ENCODE peak calls at places on chromosomes 5 and 9, in seven cellular contexts. F is neuronal stem cell, A is SK-N-DZ, C is cardiac fibroblast, G is NCI-H82, V is spleen, W is GM13976. M is an unnamed sample.

GRCh38 chr5:141883184-141883947 is 5.2 kb upstream of the PCDH1 start:
- DNase-seq in F (peak; percentile 73), A (peak; percentile 57), W (peak; percentile 29), V (no peak), G (no peak), C (peak; percentile 43), M (no peak)

GRCh38 chr5:131628990-131629389 is 6.0 kb downstream of the RAPGEF6 start:
- DNase-seq in W (no peak), G (peak; percentile 40), F (no peak), C (no peak), V (no peak), A (no peak), M (no peak)

GRCh38 chr5:53877243-53877642 is 316.8 kb downstream of the NDUFS4 start:
- DNase-seq in A (no peak), V (no peak), C (peak; percentile 40), G (peak; percentile 3), F (no peak), W (no peak), M (no peak)

GRCh38 chr9:7055201-7055903 is 297.6 kb downstream of the KDM4C start:
- DNase-seq in W (no peak), A (no peak), C (no peak), G (no peak), F (no peak), V (no peak), M (no peak)

GRCh38 chr5:177605078-177605477 is 5.1 kb downstream of the B4GALT7 start:
- DNase-seq in W (no peak), C (no peak), G (no peak), F (no peak), V (no peak), A (no peak), M (no peak)

GRCh38 chr5:120122711-120123110 is 341.4 kb upstream of the PRR16 start:
- DNase-seq in G (no peak), W (no peak), A (no peak), V (no peak), C (no peak), F (no peak), M (no peak)

GRCh38 chr5:181173420-181174342 is 26.3 kb downstream of the OR2V2 start:
- DNase-seq in F (no peak), V (no peak), C (no peak), A (peak; percentile 42), G (no peak), W (no peak), M (peak; percentile 61)

GRCh38 chr9:134690301-134690751 is 48.7 kb downstream of the COL5A1 start:
- DNase-seq in C (no peak), V (no peak), G (no peak), W (no peak), F (no peak), A (no peak), M (no peak)

GRCh38 chr5:157233515-157233914 is 32.4 kb upstream of the CYFIP2 start:
- DNase-seq in A (no peak), W (no peak), G (no peak), F (no peak), V (no peak), C (no peak), M (no peak)

GRCh38 chr5:82425591-82425990 is 147.4 kb upstream of the RPS23 start:
- DNase-seq in V (no peak), W (no peak), C (peak; percentile 46), A (no peak), F (no peak), G (no peak), M (no peak)

GRCh38 chr5:119036101-119036762 is 34.7 kb upstream of the DMXL1 start:
- DNase-seq in G (no peak), C (peak; percentile 39), W (no peak), V (no peak), F (no peak), A (no peak), M (no peak)

GRCh38 chr9:125260564-125260963 is 1.1 kb upstream of the GAPVD1 start:
- DNase-seq in F (no peak), A (no peak), V (no peak), W (no peak), C (no peak), G (peak; percentile 8), M (no peak)

GRCh38 chr5:74294231-74294705 is 346.3 kb downstream of the ENC1 start:
- DNase-seq in G (no peak), W (peak; percentile 7), A (no peak), F (no peak), C (no peak), V (no peak), M (peak; percentile 74)

GRCh38 chr9:93183663-93184438 is at the start of gene WNK2:
- DNase-seq in C (peak; percentile 9), F (peak; percentile 50), A (no peak), G (peak; percentile 60), V (no peak), W (peak; percentile 78), M (peak; percentile 33)

GRCh38 chr5:76547242-76547890 is 75.8 kb downstream of the F2RL2 start:
- DNase-seq in G (no peak), W (peak; percentile 47), C (no peak), A (no peak), V (no peak), F (no peak), M (peak; percentile 33)

GRCh38 chr5:115321309-115321708 is 24.9 kb upstream of the CCDC112 start:
- DNase-seq in W (no peak), V (no peak), G (no peak), F (no peak), C (no peak), A (no peak), M (no peak)

GRCh38 chr5:95797301-95797700 is 25.2 kb downstream of the GLRX start:
- DNase-seq in A (no peak), F (no peak), G (no peak), W (no peak), V (no peak), C (no peak), M (no peak)

GRCh38 chr5:33801292-33801691 is 90.5 kb downstream of the ADAMTS12 start:
- DNase-seq in V (no peak), G (no peak), F (no peak), C (no peak), W (peak; percentile 21), A (no peak), M (no peak)

GRCh38 chr5:10838038-10838437 is 77.0 kb upstream of the DAP start:
- DNase-seq in W (no peak), A (no peak), V (no peak), G (no peak), F (no peak), C (no peak), M (no peak)

GRCh38 chr9:77841739-77842386 is 189.7 kb downstream of the GNAQ start:
- DNase-seq in A (no peak), C (no peak), V (no peak), G (peak; percentile 21), F (no peak), W (no peak), M (no peak)

GRCh38 chr5:35198096-35198495 is 32.2 kb downstream of the PRLR start:
- DNase-seq in C (peak; percentile 83), F (no peak), A (no peak), W (no peak), G (no peak), V (no peak), M (no peak)

GRCh38 chr5:136020383-136021015 is 8.3 kb upstream of the TGFBI start:
- DNase-seq in V (no peak), F (no peak), G (no peak), W (no peak), C (peak; percentile 92), A (no peak), M (no peak)

GRCh38 chr9:119375892-119376291 is 6.7 kb upstream of the BRINP1 start:
- DNase-seq in G (peak; percentile 81), V (no peak), F (peak; percentile 27), W (no peak), A (peak; percentile 11), C (no peak), M (no peak)

GRCh38 chr5:90381213-90381929 is 28.2 kb downstream of the CETN3 start:
- DNase-seq in F (no peak), G (no peak), W (no peak), V (no peak), C (no peak), A (no peak), M (no peak)

GRCh38 chr5:170623576-170624181 is 119.9 kb downstream of the KCNIP1 start:
- DNase-seq in A (peak; percentile 37), C (peak; percentile 73), W (peak; percentile 58), F (no peak), V (peak; percentile 78), G (peak; percentile 60), M (no peak)